ENCODE peak calls at places on chromosomes 13 and 19, in eight cellular contexts. One of them, this sample, is unnamed.

GRCh38 chr13:97946951-97947588 is 6.4 kb upstream of the IPO5 start:
- DNase-seq in activated T-cell treated with anti-CD3 and anti-CD28 coated beads for 48 hours: no peak
- DNase-seq in CD8-positive, alpha-beta memory T cell: no peak
- DNase-seq in cerebellar nuclear complex: no peak
- DNase-seq in kidney glomerular epithelial cell: peak; percentile 61
- DNase-seq in activated naive CD8-positive, alpha-beta T cell treated with anti-CD3 and anti-CD28 coated beads, Interleukin-2, amount 10 ng/mL, durations not matched to agents 7 days and 5 days: no peak
- DNase-seq in stimulated activated CD4-positive, alpha-beta T cell treated with anti-CD3 and anti-CD28 coated beads, TNF-alpha, amount 100 ng/mL, for 24 hours: no peak
- DNase-seq in nucleus accumbens: no peak
- DNase-seq in this sample: no peak

GRCh38 chr13:99967884-99968520 is 3.6 kb downstream of the ZIC5 start:
- DNase-seq in activated T-cell treated with anti-CD3 and anti-CD28 coated beads for 48 hours: no peak
- DNase-seq in CD8-positive, alpha-beta memory T cell: no peak
- DNase-seq in cerebellar nuclear complex: no peak
- DNase-seq in kidney glomerular epithelial cell: no peak
- DNase-seq in activated naive CD8-positive, alpha-beta T cell treated with anti-CD3 and anti-CD28 coated beads, Interleukin-2, amount 10 ng/mL, durations not matched to agents 7 days and 5 days: no peak
- DNase-seq in stimulated activated CD4-positive, alpha-beta T cell treated with anti-CD3 and anti-CD28 coated beads, TNF-alpha, amount 100 ng/mL, for 24 hours: no peak
- DNase-seq in nucleus accumbens: no peak
- DNase-seq in this sample: no peak

GRCh38 chr19:52786078-52786463 is 520 bp downstream of the ZNF600 start:
- DNase-seq in activated T-cell treated with anti-CD3 and anti-CD28 coated beads for 48 hours: peak; percentile 0
- DNase-seq in CD8-positive, alpha-beta memory T cell: no peak
- DNase-seq in cerebellar nuclear complex: no peak
- DNase-seq in kidney glomerular epithelial cell: peak; percentile 11
- DNase-seq in activated naive CD8-positive, alpha-beta T cell treated with anti-CD3 and anti-CD28 coated beads, Interleukin-2, amount 10 ng/mL, durations not matched to agents 7 days and 5 days: no peak
- DNase-seq in stimulated activated CD4-positive, alpha-beta T cell treated with anti-CD3 and anti-CD28 coated beads, TNF-alpha, amount 100 ng/mL, for 24 hours: no peak
- DNase-seq in nucleus accumbens: no peak
- DNase-seq in this sample: no peak

GRCh38 chr19:13428352-13428751 is 77.9 kb downstream of the CACNA1A start:
- DNase-seq in activated T-cell treated with anti-CD3 and anti-CD28 coated beads for 48 hours: peak; percentile 3
- DNase-seq in CD8-positive, alpha-beta memory T cell: no peak
- DNase-seq in cerebellar nuclear complex: no peak
- DNase-seq in kidney glomerular epithelial cell: no peak
- DNase-seq in activated naive CD8-positive, alpha-beta T cell treated with anti-CD3 and anti-CD28 coated beads, Interleukin-2, amount 10 ng/mL, durations not matched to agents 7 days and 5 days: no peak
- DNase-seq in stimulated activated CD4-positive, alpha-beta T cell treated with anti-CD3 and anti-CD28 coated beads, TNF-alpha, amount 100 ng/mL, for 24 hours: peak; percentile 3
- DNase-seq in nucleus accumbens: no peak
- DNase-seq in this sample: no peak

GRCh38 chr19:4908781-4909171 is 525 bp upstream of the UHRF1 start:
- DNase-seq in activated T-cell treated with anti-CD3 and anti-CD28 coated beads for 48 hours: no peak
- DNase-seq in CD8-positive, alpha-beta memory T cell: no peak
- DNase-seq in cerebellar nuclear complex: no peak
- DNase-seq in kidney glomerular epithelial cell: no peak
- DNase-seq in activated naive CD8-positive, alpha-beta T cell treated with anti-CD3 and anti-CD28 coated beads, Interleukin-2, amount 10 ng/mL, durations not matched to agents 7 days and 5 days: no peak
- DNase-seq in stimulated activated CD4-positive, alpha-beta T cell treated with anti-CD3 and anti-CD28 coated beads, TNF-alpha, amount 100 ng/mL, for 24 hours: no peak
- DNase-seq in nucleus accumbens: no peak
- DNase-seq in this sample: no peak

GRCh38 chr19:48558018-48558684 is 6.2 kb downstream of the SULT2B1 start:
- DNase-seq in activated T-cell treated with anti-CD3 and anti-CD28 coated beads for 48 hours: no peak
- DNase-seq in CD8-positive, alpha-beta memory T cell: no peak
- DNase-seq in cerebellar nuclear complex: no peak
- DNase-seq in kidney glomerular epithelial cell: peak; percentile 67
- DNase-seq in activated naive CD8-positive, alpha-beta T cell treated with anti-CD3 and anti-CD28 coated beads, Interleukin-2, amount 10 ng/mL, durations not matched to agents 7 days and 5 days: no peak
- DNase-seq in stimulated activated CD4-positive, alpha-beta T cell treated with anti-CD3 and anti-CD28 coated beads, TNF-alpha, amount 100 ng/mL, for 24 hours: no peak
- DNase-seq in nucleus accumbens: no peak
- DNase-seq in this sample: no peak

GRCh38 chr19:19514215-19514633 is 1.1 kb downstream of the TSSK6 start:
- DNase-seq in activated T-cell treated with anti-CD3 and anti-CD28 coated beads for 48 hours: no peak
- DNase-seq in CD8-positive, alpha-beta memory T cell: no peak
- DNase-seq in cerebellar nuclear complex: no peak
- DNase-seq in kidney glomerular epithelial cell: no peak
- DNase-seq in activated naive CD8-positive, alpha-beta T cell treated with anti-CD3 and anti-CD28 coated beads, Interleukin-2, amount 10 ng/mL, durations not matched to agents 7 days and 5 days: peak; percentile 48
- DNase-seq in stimulated activated CD4-positive, alpha-beta T cell treated with anti-CD3 and anti-CD28 coated beads, TNF-alpha, amount 100 ng/mL, for 24 hours: no peak
- DNase-seq in nucleus accumbens: peak; percentile 6
- DNase-seq in this sample: no peak

GRCh38 chr13:99506632-99507031 is 5.4 kb downstream of the TM9SF2 start:
- DNase-seq in activated T-cell treated with anti-CD3 and anti-CD28 coated beads for 48 hours: no peak
- DNase-seq in CD8-positive, alpha-beta memory T cell: no peak
- DNase-seq in cerebellar nuclear complex: no peak
- DNase-seq in kidney glomerular epithelial cell: no peak
- DNase-seq in activated naive CD8-positive, alpha-beta T cell treated with anti-CD3 and anti-CD28 coated beads, Interleukin-2, amount 10 ng/mL, durations not matched to agents 7 days and 5 days: no peak
- DNase-seq in stimulated activated CD4-positive, alpha-beta T cell treated with anti-CD3 and anti-CD28 coated beads, TNF-alpha, amount 100 ng/mL, for 24 hours: no peak
- DNase-seq in nucleus accumbens: no peak
- DNase-seq in this sample: no peak

GRCh38 chr19:54523403-54523802 is 20.8 kb downstream of the LAIR2 start:
- DNase-seq in activated T-cell treated with anti-CD3 and anti-CD28 coated beads for 48 hours: peak; percentile 56
- DNase-seq in CD8-positive, alpha-beta memory T cell: no peak
- DNase-seq in cerebellar nuclear complex: no peak
- DNase-seq in kidney glomerular epithelial cell: no peak
- DNase-seq in activated naive CD8-positive, alpha-beta T cell treated with anti-CD3 and anti-CD28 coated beads, Interleukin-2, amount 10 ng/mL, durations not matched to agents 7 days and 5 days: peak; percentile 45
- DNase-seq in stimulated activated CD4-positive, alpha-beta T cell treated with anti-CD3 and anti-CD28 coated beads, TNF-alpha, amount 100 ng/mL, for 24 hours: peak; percentile 63
- DNase-seq in nucleus accumbens: no peak
- DNase-seq in this sample: no peak

GRCh38 chr19:46428278-46429141 is at the start of gene PNMA8C:
- DNase-seq in activated T-cell treated with anti-CD3 and anti-CD28 coated beads for 48 hours: peak; percentile 50
- DNase-seq in CD8-positive, alpha-beta memory T cell: peak; percentile 26
- DNase-seq in cerebellar nuclear complex: peak; percentile 5
- DNase-seq in kidney glomerular epithelial cell: no peak
- DNase-seq in activated naive CD8-positive, alpha-beta T cell treated with anti-CD3 and anti-CD28 coated beads, Interleukin-2, amount 10 ng/mL, durations not matched to agents 7 days and 5 days: peak; percentile 78
- DNase-seq in stimulated activated CD4-positive, alpha-beta T cell treated with anti-CD3 and anti-CD28 coated beads, TNF-alpha, amount 100 ng/mL, for 24 hours: peak; percentile 57
- DNase-seq in nucleus accumbens: peak; percentile 38
- DNase-seq in this sample: peak; percentile 79

GRCh38 chr13:61777902-61778301 is 362.3 kb upstream of the PCDH20 start:
- DNase-seq in activated T-cell treated with anti-CD3 and anti-CD28 coated beads for 48 hours: no peak
- DNase-seq in CD8-positive, alpha-beta memory T cell: no peak
- DNase-seq in cerebellar nuclear complex: no peak
- DNase-seq in kidney glomerular epithelial cell: no peak
- DNase-seq in activated naive CD8-positive, alpha-beta T cell treated with anti-CD3 and anti-CD28 coated beads, Interleukin-2, amount 10 ng/mL, durations not matched to agents 7 days and 5 days: no peak
- DNase-seq in stimulated activated CD4-positive, alpha-beta T cell treated with anti-CD3 and anti-CD28 coated beads, TNF-alpha, amount 100 ng/mL, for 24 hours: no peak
- DNase-seq in nucleus accumbens: no peak
- DNase-seq in this sample: no peak

GRCh38 chr13:39729161-39729560 is 73.7 kb downstream of the COG6 start:
- DNase-seq in activated T-cell treated with anti-CD3 and anti-CD28 coated beads for 48 hours: no peak
- DNase-seq in CD8-positive, alpha-beta memory T cell: no peak
- DNase-seq in cerebellar nuclear complex: no peak
- DNase-seq in kidney glomerular epithelial cell: no peak
- DNase-seq in activated naive CD8-positive, alpha-beta T cell treated with anti-CD3 and anti-CD28 coated beads, Interleukin-2, amount 10 ng/mL, durations not matched to agents 7 days and 5 days: no peak
- DNase-seq in stimulated activated CD4-positive, alpha-beta T cell treated with anti-CD3 and anti-CD28 coated beads, TNF-alpha, amount 100 ng/mL, for 24 hours: no peak
- DNase-seq in nucleus accumbens: no peak
- DNase-seq in this sample: no peak

GRCh38 chr19:50705422-50706019 is 14.1 kb downstream of the SHANK1 start:
- DNase-seq in activated T-cell treated with anti-CD3 and anti-CD28 coated beads for 48 hours: no peak
- DNase-seq in CD8-positive, alpha-beta memory T cell: no peak
- DNase-seq in cerebellar nuclear complex: no peak
- DNase-seq in kidney glomerular epithelial cell: peak; percentile 27
- DNase-seq in activated naive CD8-positive, alpha-beta T cell treated with anti-CD3 and anti-CD28 coated beads, Interleukin-2, amount 10 ng/mL, durations not matched to agents 7 days and 5 days: no peak
- DNase-seq in stimulated activated CD4-positive, alpha-beta T cell treated with anti-CD3 and anti-CD28 coated beads, TNF-alpha, amount 100 ng/mL, for 24 hours: peak; percentile 21
- DNase-seq in nucleus accumbens: no peak
- DNase-seq in this sample: peak; percentile 9

This sample was measured in anterior cingulate cortex.